ENCODE peak calls at places on chromosomes 12 and 14, in seven cellular contexts. One of them, this sample, is unnamed.

GRCh38 chr14:88013750-88014349 is 8.9 kb downstream of the GPR65 start:
- DNase-seq in stomach: peak; percentile 74
- DNase-seq in heart right ventricle: peak; percentile 23
- DNase-seq in IMR-90: peak; percentile 58
- DNase-seq in left ventricle myocardium inferior: peak; percentile 54
- DNase-seq in endodermal cell: peak; percentile 88
- DNase-seq in colonic mucosa: peak; percentile 70
- DNase-seq in this sample: peak; percentile 72

GRCh38 chr14:20603813-20604212 is 12.6 kb upstream of the RNASE12 start:
- DNase-seq in stomach: no peak
- DNase-seq in heart right ventricle: no peak
- DNase-seq in IMR-90: no peak
- DNase-seq in left ventricle myocardium inferior: no peak
- DNase-seq in endodermal cell: no peak
- DNase-seq in colonic mucosa: no peak
- DNase-seq in this sample: no peak

GRCh38 chr14:101840649-101841365 is 79.3 kb downstream of the PPP2R5C start:
- DNase-seq in stomach: no peak
- DNase-seq in heart right ventricle: no peak
- DNase-seq in IMR-90: no peak
- DNase-seq in left ventricle myocardium inferior: no peak
- DNase-seq in endodermal cell: no peak
- DNase-seq in colonic mucosa: no peak
- DNase-seq in this sample: no peak

GRCh38 chr12:6646276-6647082 is 753 bp downstream of the ACRBP start:
- DNase-seq in stomach: no peak
- DNase-seq in heart right ventricle: no peak
- DNase-seq in IMR-90: no peak
- DNase-seq in left ventricle myocardium inferior: no peak
- DNase-seq in endodermal cell: peak; percentile 35
- DNase-seq in colonic mucosa: no peak
- DNase-seq in this sample: no peak

GRCh38 chr12:69348162-69348938 is at the start of gene LYZ:
- DNase-seq in stomach: peak; percentile 53
- DNase-seq in heart right ventricle: no peak
- DNase-seq in IMR-90: no peak
- DNase-seq in left ventricle myocardium inferior: no peak
- DNase-seq in endodermal cell: no peak
- DNase-seq in colonic mucosa: no peak
- DNase-seq in this sample: no peak

GRCh38 chr14:97634786-97635185 is 837.6 kb downstream of the VRK1 start:
- DNase-seq in stomach: no peak
- DNase-seq in heart right ventricle: no peak
- DNase-seq in IMR-90: no peak
- DNase-seq in left ventricle myocardium inferior: no peak
- DNase-seq in endodermal cell: no peak
- DNase-seq in colonic mucosa: no peak
- DNase-seq in this sample: no peak

GRCh38 chr14:50542941-50543418 is 10.6 kb upstream of the MAP4K5 start:
- DNase-seq in stomach: peak; percentile 38
- DNase-seq in heart right ventricle: no peak
- DNase-seq in IMR-90: peak; percentile 61
- DNase-seq in left ventricle myocardium inferior: no peak
- DNase-seq in endodermal cell: no peak
- DNase-seq in colonic mucosa: peak; percentile 55
- DNase-seq in this sample: peak; percentile 34

GRCh38 chr14:92224348-92224954 is 98.5 kb upstream of the SLC24A4 start:
- DNase-seq in stomach: no peak
- DNase-seq in heart right ventricle: no peak
- DNase-seq in IMR-90: peak; percentile 29
- DNase-seq in left ventricle myocardium inferior: no peak
- DNase-seq in endodermal cell: no peak
- DNase-seq in colonic mucosa: no peak
- DNase-seq in this sample: no peak

GRCh38 chr14:37587881-37588666 is 7.0 kb downstream of the FOXA1 start:
- DNase-seq in stomach: no peak
- DNase-seq in heart right ventricle: no peak
- DNase-seq in IMR-90: no peak
- DNase-seq in left ventricle myocardium inferior: no peak
- DNase-seq in endodermal cell: peak; percentile 87
- DNase-seq in colonic mucosa: no peak
- DNase-seq in this sample: no peak

GRCh38 chr14:52835122-52835903 is 43.9 kb upstream of the GNPNAT1 start:
- DNase-seq in stomach: no peak
- DNase-seq in heart right ventricle: no peak
- DNase-seq in IMR-90: peak; percentile 43
- DNase-seq in left ventricle myocardium inferior: no peak
- DNase-seq in endodermal cell: peak; percentile 71
- DNase-seq in colonic mucosa: no peak
- DNase-seq in this sample: peak; percentile 30

GRCh38 chr14:90454041-90455000 is 57.5 kb downstream of the CALM1 start:
- DNase-seq in stomach: peak; percentile 81
- DNase-seq in heart right ventricle: peak; percentile 80
- DNase-seq in IMR-90: peak; percentile 62
- DNase-seq in left ventricle myocardium inferior: peak; percentile 82
- DNase-seq in endodermal cell: peak; percentile 99
- DNase-seq in colonic mucosa: peak; percentile 91
- DNase-seq in this sample: peak; percentile 59

GRCh38 chr14:77314043-77314442 is 6.6 kb downstream of the POMT2 start:
- DNase-seq in stomach: no peak
- DNase-seq in heart right ventricle: no peak
- DNase-seq in IMR-90: peak; percentile 89
- DNase-seq in left ventricle myocardium inferior: no peak
- DNase-seq in endodermal cell: peak; percentile 77
- DNase-seq in colonic mucosa: no peak
- DNase-seq in this sample: no peak

GRCh38 chr12:91382081-91382543 is 199.5 kb upstream of the DCN start:
- DNase-seq in stomach: peak; percentile 87
- DNase-seq in heart right ventricle: peak; percentile 79
- DNase-seq in IMR-90: peak; percentile 80
- DNase-seq in left ventricle myocardium inferior: peak; percentile 81
- DNase-seq in endodermal cell: peak; percentile 98
- DNase-seq in colonic mucosa: peak; percentile 90
- DNase-seq in this sample: peak; percentile 82

GRCh38 chr12:27644446-27644845 is 51.8 kb upstream of the REP15 start:
- DNase-seq in stomach: no peak
- DNase-seq in heart right ventricle: no peak
- DNase-seq in IMR-90: peak; percentile 60
- DNase-seq in left ventricle myocardium inferior: no peak
- DNase-seq in endodermal cell: no peak
- DNase-seq in colonic mucosa: no peak
- DNase-seq in this sample: no peak

GRCh38 chr14:46377305-46377704 is 274.3 kb downstream of the RPL10L start:
- DNase-seq in stomach: no peak
- DNase-seq in heart right ventricle: no peak
- DNase-seq in IMR-90: no peak
- DNase-seq in left ventricle myocardium inferior: no peak
- DNase-seq in endodermal cell: peak; percentile 49
- DNase-seq in colonic mucosa: no peak
- DNase-seq in this sample: no peak

GRCh38 chr14:105465209-105466031 is 9.2 kb upstream of the CRIP2 start:
- DNase-seq in stomach: no peak
- DNase-seq in heart right ventricle: peak; percentile 62
- DNase-seq in IMR-90: no peak
- DNase-seq in left ventricle myocardium inferior: peak; percentile 71
- DNase-seq in endodermal cell: peak; percentile 85
- DNase-seq in colonic mucosa: no peak
- DNase-seq in this sample: peak; percentile 76

GRCh38 chr12:1425396-1425729 is 169.0 kb downstream of the FBXL14 start:
- DNase-seq in stomach: no peak
- DNase-seq in heart right ventricle: no peak
- DNase-seq in IMR-90: no peak
- DNase-seq in left ventricle myocardium inferior: no peak
- DNase-seq in endodermal cell: no peak
- DNase-seq in colonic mucosa: no peak
- DNase-seq in this sample: no peak

DNA sequence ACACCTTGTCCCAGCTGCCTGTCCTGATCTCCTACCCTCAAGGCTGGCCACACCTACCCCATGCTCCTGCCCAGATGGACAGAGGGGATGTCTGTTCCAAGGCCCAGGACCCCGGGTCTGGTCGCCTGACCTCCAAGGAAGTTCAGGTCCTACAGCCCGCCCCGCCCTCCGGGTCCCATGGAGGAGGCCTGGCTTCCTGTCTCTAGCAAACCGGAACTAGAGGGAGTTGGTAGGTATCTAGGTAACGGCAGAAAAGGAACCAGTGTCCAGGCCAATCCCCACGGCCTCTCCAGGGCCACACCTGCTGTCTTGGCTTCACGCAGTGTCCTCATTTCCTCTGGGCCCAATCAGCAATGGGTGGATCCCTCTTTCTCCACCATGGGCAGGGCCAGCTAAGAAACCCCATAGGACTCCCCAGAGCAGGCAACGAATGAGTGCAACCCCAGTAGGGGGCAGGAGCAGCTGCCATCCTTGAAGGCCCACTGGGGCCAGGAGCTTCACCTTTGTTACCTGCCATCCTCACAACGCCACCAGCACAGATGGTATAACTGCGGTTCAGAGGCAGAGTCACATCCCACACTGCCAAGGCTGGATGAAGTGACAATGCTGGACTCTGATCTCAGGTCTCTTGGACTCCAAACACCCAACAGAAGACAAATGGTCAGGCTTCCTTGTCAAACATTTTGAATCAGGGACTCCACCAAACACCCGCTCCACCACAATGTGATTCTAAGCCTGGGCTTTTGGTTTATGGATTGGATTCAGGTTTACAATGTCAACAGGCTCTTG is 25.1 kb upstream of the RPLP0 start:
- DNase-seq in stomach: peak; percentile 74
- DNase-seq in heart right ventricle: no peak
- DNase-seq in IMR-90: no peak
- DNase-seq in left ventricle myocardium inferior: peak; percentile 49
- DNase-seq in endodermal cell: no peak
- DNase-seq in colonic mucosa: peak; percentile 88
- DNase-seq in this sample: peak; percentile 82
- TF ChIP-seq CTCF in stomach: no peak
- TF ChIP-seq CTCF in heart right ventricle: peak; percentile 14
- TF ChIP-seq CTCF in IMR-90: no peak
- TF ChIP-seq CTCF in left ventricle myocardium inferior: peak; percentile 32
- TF ChIP-seq CTCF in endodermal cell: peak; percentile 36
- TF ChIP-seq CTCF in colonic mucosa: peak; percentile 17
- TF ChIP-seq CTCF in this sample: no peak

DNA sequence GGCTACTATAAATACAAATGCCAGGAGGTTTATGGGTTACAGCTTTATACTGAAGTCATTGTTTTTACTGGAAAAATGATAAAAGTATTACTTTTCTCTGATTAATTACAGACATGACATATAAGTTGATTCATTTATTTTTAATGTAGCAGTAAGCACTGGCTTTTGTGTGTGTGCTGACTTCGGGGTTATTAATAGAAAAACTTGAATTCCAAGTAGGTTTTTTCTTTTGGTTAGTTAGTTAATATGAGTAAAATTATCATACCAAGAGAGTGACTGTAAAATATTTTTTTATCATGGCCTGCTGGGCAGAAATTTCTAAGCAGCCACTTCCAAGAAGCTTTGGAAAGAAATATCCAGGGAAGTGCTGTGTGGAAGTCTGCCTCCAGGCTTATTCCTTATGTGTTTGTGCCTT is 56.4 kb downstream of the IFT81 start:
- DNase-seq in stomach: no peak
- DNase-seq in heart right ventricle: no peak
- DNase-seq in IMR-90: peak; percentile 51
- DNase-seq in left ventricle myocardium inferior: no peak
- DNase-seq in endodermal cell: no peak
- DNase-seq in colonic mucosa: no peak
- DNase-seq in this sample: no peak
- H3K27ac ChIP-seq in stomach: no peak overlapping the region
- H3K27ac ChIP-seq in heart right ventricle: no peak overlapping the region
- H3K27ac ChIP-seq in IMR-90: peak overlapping the region; percentile 78
- H3K27ac ChIP-seq in left ventricle myocardium inferior: peak overlapping the region; percentile 50
- H3K27ac ChIP-seq in endodermal cell: no peak overlapping the region
- H3K27ac ChIP-seq in colonic mucosa: no peak overlapping the region
- H3K27ac ChIP-seq in this sample: no peak overlapping the region

GRCh38 chr14:93824076-93824475 is 35.8 kb upstream of the PRIMA1 start:
- DNase-seq in stomach: no peak
- DNase-seq in heart right ventricle: no peak
- DNase-seq in IMR-90: no peak
- DNase-seq in left ventricle myocardium inferior: no peak
- DNase-seq in endodermal cell: no peak
- DNase-seq in colonic mucosa: no peak
- DNase-seq in this sample: no peak

GRCh38 chr14:93818857-93819256 is 30.6 kb upstream of the PRIMA1 start:
- DNase-seq in stomach: no peak
- DNase-seq in heart right ventricle: no peak
- DNase-seq in IMR-90: no peak
- DNase-seq in left ventricle myocardium inferior: no peak
- DNase-seq in endodermal cell: no peak
- DNase-seq in colonic mucosa: no peak
- DNase-seq in this sample: no peak

GRCh38 chr14:93825235-93825553 is 36.9 kb upstream of the PRIMA1 start:
- DNase-seq in stomach: no peak
- DNase-seq in heart right ventricle: no peak
- DNase-seq in IMR-90: no peak
- DNase-seq in left ventricle myocardium inferior: no peak
- DNase-seq in endodermal cell: no peak
- DNase-seq in colonic mucosa: no peak
- DNase-seq in this sample: no peak

GRCh38 chr14:93829839-93830481 is 41.7 kb upstream of the PRIMA1 start:
- DNase-seq in stomach: no peak
- DNase-seq in heart right ventricle: no peak
- DNase-seq in IMR-90: no peak
- DNase-seq in left ventricle myocardium inferior: no peak
- DNase-seq in endodermal cell: no peak
- DNase-seq in colonic mucosa: no peak
- DNase-seq in this sample: no peak

GRCh38 chr14:93824518-93825234 is 36.4 kb upstream of the PRIMA1 start:
- DNase-seq in stomach: no peak
- DNase-seq in heart right ventricle: no peak
- DNase-seq in IMR-90: no peak
- DNase-seq in left ventricle myocardium inferior: no peak
- DNase-seq in endodermal cell: no peak
- DNase-seq in colonic mucosa: no peak
- DNase-seq in this sample: no peak
- TF ChIP-seq CTCF in stomach: no peak
- TF ChIP-seq CTCF in heart right ventricle: no peak
- TF ChIP-seq CTCF in IMR-90: no peak
- TF ChIP-seq CTCF in left ventricle myocardium inferior: no peak
- TF ChIP-seq CTCF in endodermal cell: peak; percentile 62
- TF ChIP-seq CTCF in colonic mucosa: no peak
- TF ChIP-seq CTCF in this sample: no peak

GRCh38 chr12:67651380-67651695 is 2.8 kb downstream of the DYRK2 start:
- DNase-seq in stomach: no peak
- DNase-seq in heart right ventricle: no peak
- DNase-seq in IMR-90: peak; percentile 59
- DNase-seq in left ventricle myocardium inferior: no peak
- DNase-seq in endodermal cell: no peak
- DNase-seq in colonic mucosa: peak; percentile 33
- DNase-seq in this sample: no peak
- H3K27ac ChIP-seq in stomach: no peak overlapping the region
- H3K27ac ChIP-seq in heart right ventricle: peak overlapping the region; percentile 98
- H3K27ac ChIP-seq in IMR-90: no peak overlapping the region
- H3K27ac ChIP-seq in left ventricle myocardium inferior: peak overlapping the region; percentile 99
- H3K27ac ChIP-seq in endodermal cell: no peak overlapping the region
- H3K27ac ChIP-seq in colonic mucosa: no peak overlapping the region
- H3K27ac ChIP-seq in this sample: no peak overlapping the region

This sample was measured in lung.